ENCODE peak calls at places on chromosome 20, in four cellular contexts. Z is ovary, V is A549, P is aorta. L is an unnamed sample.

GRCh38 chr20:62258499-62259293 is 20.4 kb downstream of the OSBPL2 start:
- DNase-seq in Z (no peak), P (peak; percentile 86), V (no peak), L (no peak)

GRCh38 chr20:63377256-63378114 is 16.3 kb upstream of the CHRNA4 start:
- DNase-seq in V (no peak), Z (no peak), P (no peak), L (no peak)

GRCh38 chr20:23340524-23340923 is 10.1 kb upstream of the NXT1 start:
- DNase-seq in P (peak; percentile 83), Z (peak; percentile 45), V (peak; percentile 87), L (no peak)

GRCh38 chr20:49892260-49893216 is 22.8 kb downstream of the SPATA2 start:
- DNase-seq in Z (no peak), V (no peak), P (peak; percentile 68), L (no peak)

GRCh38 chr20:58028123-58028522 is 200.3 kb downstream of the ANKRD60 start:
- DNase-seq in Z (no peak), P (peak; percentile 73), V (no peak), L (no peak)

GRCh38 chr20:4809707-4810106 is 88.0 kb downstream of the PRND start:
- DNase-seq in Z (no peak), P (no peak), V (no peak), L (no peak)

GRCh38 chr20:32685541-32686529 is 12.1 kb upstream of the C20orf203 start:
- DNase-seq in Z (no peak), P (no peak), V (no peak), L (no peak)

GRCh38 chr20:15320941-15321340 is 983.5 kb upstream of the FLRT3 start:
- DNase-seq in V (no peak), P (no peak), Z (no peak), L (no peak)

GRCh38 chr20:14986026-14986655 is 648.7 kb upstream of the FLRT3 start:
- DNase-seq in V (peak; percentile 98), Z (no peak), P (no peak), L (peak; percentile 64)

GRCh38 chr20:62733250-62733842 is 24.7 kb downstream of the NTSR1 start:
- DNase-seq in V (no peak), P (no peak), Z (no peak), L (no peak)

GRCh38 chr20:32458061-32458836 is 100.1 kb downstream of the ASXL1 start:
- DNase-seq in Z (no peak), P (no peak), V (no peak), L (no peak)

GRCh38 chr20:57652865-57653545 is 32.8 kb upstream of the ZBP1 start:
- DNase-seq in V (no peak), Z (no peak), P (peak; percentile 72), L (no peak)

GRCh38 chr20:2748551-2749342 is 51.7 kb downstream of the CPXM1 start:
- DNase-seq in P (no peak), Z (no peak), V (no peak), L (no peak)

GRCh38 chr20:43040427-43040826 is 149.3 kb downstream of the PTPRT start:
- DNase-seq in P (no peak), V (peak; percentile 5), Z (no peak), L (no peak)

GRCh38 chr20:26169506-26169905 is 472.9 kb upstream of the ZNF337 start:
- DNase-seq in V (no peak), P (no peak), Z (no peak), L (no peak)

GRCh38 chr20:61424628-61425420 is 172.8 kb downstream of the CDH4 start:
- DNase-seq in V (no peak), P (no peak), Z (no peak), L (no peak)

GRCh38 chr20:11777861-11778570 is 139.7 kb upstream of the BTBD3 start:
- DNase-seq in P (no peak), Z (no peak), V (no peak), L (no peak)

GRCh38 chr20:34637245-34638185 is 39.4 kb downstream of the PIGU start:
- DNase-seq in Z (no peak), P (no peak), V (peak; percentile 31), L (no peak)

GRCh38 chr20:33995053-33995816 is 1.5 kb downstream of the RALY start:
- DNase-seq in V (no peak), Z (no peak), P (no peak), L (no peak)

GRCh38 chr20:46011631-46012482 is 3.1 kb downstream of the MMP9 start:
- DNase-seq in P (peak; percentile 87), V (peak; percentile 86), Z (peak; percentile 28), L (no peak)

GRCh38 chr20:40715491-40715890 is 26.5 kb upstream of the MAFB start:
- DNase-seq in Z (no peak), P (no peak), V (no peak), L (no peak)

GRCh38 chr20:40717343-40717865 is 28.4 kb upstream of the MAFB start:
- DNase-seq in Z (no peak), P (no peak), V (no peak), L (peak; percentile 16)

GRCh38 chr20:40713508-40713907 is 24.5 kb upstream of the MAFB start:
- DNase-seq in Z (no peak), V (no peak), P (no peak), L (no peak)

GRCh38 chr20:40714109-40714508 is 25.1 kb upstream of the MAFB start:
- DNase-seq in P (no peak), V (no peak), Z (no peak), L (no peak)

GRCh38 chr20:40714916-40715315 is 25.9 kb upstream of the MAFB start:
- DNase-seq in Z (no peak), V (no peak), P (no peak), L (no peak)
- H3K27ac ChIP-seq in Z (no peak overlapping the region), V (no peak overlapping the region), P (no peak overlapping the region), L (no peak overlapping the region)

DNA sequence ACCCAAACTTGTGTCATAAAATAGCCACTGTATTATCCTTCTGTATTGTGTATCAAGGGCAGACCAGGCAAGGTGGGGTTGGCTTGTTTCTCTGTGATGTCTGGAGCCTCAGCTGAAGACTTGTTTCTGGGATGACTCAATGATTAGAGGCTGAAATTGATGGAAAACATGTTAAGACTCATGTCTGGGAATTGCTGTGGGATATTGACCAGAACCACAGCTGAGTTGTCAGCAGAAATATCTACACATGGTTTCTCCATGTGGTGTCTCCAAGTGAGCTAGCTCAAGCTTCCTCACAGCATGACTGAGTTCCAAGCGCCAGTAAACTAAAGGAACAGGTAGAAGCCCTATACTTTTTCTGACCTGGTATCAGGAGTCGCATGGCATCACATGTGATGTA is 128.5 kb upstream of the SYNDIG1 start:
- DNase-seq in Z (no peak), V (no peak), P (no peak), L (peak; percentile 78)
- H3K27ac ChIP-seq in Z (no peak overlapping the region), V (no peak overlapping the region), P (no peak overlapping the region), L (peak overlapping the region; percentile 91)

GRCh38 chr20:38334016-38334415 is 12.3 kb upstream of the LBP start:
- DNase-seq in V (no peak), P (no peak), Z (no peak), L (no peak)

GRCh38 chr20:38340693-38341092 is 5.6 kb upstream of the LBP start:
- DNase-seq in Z (no peak), V (no peak), P (no peak), L (no peak)

GRCh38 chr20:38338849-38339520 is 7.3 kb upstream of the LBP start:
- DNase-seq in V (no peak), Z (no peak), P (no peak), L (no peak)

GRCh38 chr20:38339993-38340392 is 6.3 kb upstream of the LBP start:
- DNase-seq in Z (no peak), V (no peak), P (no peak), L (no peak)

DNA sequence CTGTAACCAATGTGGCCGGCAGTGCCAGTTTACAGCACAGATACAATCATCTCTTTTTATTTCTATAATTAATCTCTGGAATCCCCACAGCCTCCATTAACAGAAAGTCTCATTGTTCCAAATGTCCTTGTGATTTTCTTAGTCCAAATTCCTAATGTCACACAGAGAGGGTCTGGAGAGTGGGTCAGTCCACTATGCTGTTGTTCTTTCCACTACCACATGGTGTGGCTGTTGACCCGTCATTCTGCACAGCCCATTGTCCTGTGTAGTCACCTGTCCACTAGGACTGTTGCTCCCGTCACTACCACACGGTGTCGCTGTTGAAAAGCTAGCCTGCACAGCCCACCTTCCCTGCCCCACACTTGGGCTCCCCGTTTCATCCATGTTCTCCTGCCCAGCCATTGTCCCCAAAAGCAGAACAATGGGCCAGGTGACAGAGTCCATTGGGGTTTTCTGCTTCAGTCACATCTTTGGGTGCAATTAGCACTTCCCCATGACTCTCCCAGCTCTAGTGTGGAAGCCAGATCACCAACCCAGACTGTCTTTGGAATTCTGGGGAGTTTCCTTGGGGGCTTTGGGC is 8.6 kb upstream of the LBP start:
- DNase-seq in V (peak; percentile 84), Z (no peak), P (no peak), L (no peak)
- H3K27ac ChIP-seq in V (no peak overlapping the region), Z (no peak overlapping the region), P (no peak overlapping the region), L (no peak overlapping the region)

DNA sequence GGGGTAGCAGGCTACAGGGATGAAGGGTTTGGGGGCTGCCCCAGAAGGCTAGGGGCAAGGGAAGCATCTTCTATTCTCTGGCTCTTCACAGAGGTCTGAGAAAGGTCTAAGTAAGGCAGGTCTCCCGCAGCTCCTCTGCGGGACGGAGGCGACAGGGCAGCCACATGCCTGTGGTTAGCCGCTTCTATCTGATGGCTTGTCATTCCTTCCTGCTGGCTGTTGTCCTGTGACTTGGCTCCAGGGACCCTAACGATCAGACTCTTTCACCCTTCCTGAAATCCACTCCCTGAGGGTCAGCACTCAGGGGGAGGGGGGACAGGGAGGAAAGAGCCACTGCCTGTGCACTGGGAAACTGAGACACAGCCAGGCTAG is 673 bp downstream of the CST7 start:
- DNase-seq in V (no peak), P (no peak), Z (no peak), L (no peak)
- H3K27ac ChIP-seq in V (no peak overlapping the region), P (no peak overlapping the region), Z (no peak overlapping the region), L (no peak overlapping the region)

GRCh38 chr20:8131598-8132014 is 460 bp upstream of the PLCB1 start:
- DNase-seq in P (no peak), V (no peak), Z (no peak), L (no peak)
- H3K27ac ChIP-seq in P (no peak overlapping the region), V (no peak overlapping the region), Z (no peak overlapping the region), L (no peak overlapping the region)

DNA sequence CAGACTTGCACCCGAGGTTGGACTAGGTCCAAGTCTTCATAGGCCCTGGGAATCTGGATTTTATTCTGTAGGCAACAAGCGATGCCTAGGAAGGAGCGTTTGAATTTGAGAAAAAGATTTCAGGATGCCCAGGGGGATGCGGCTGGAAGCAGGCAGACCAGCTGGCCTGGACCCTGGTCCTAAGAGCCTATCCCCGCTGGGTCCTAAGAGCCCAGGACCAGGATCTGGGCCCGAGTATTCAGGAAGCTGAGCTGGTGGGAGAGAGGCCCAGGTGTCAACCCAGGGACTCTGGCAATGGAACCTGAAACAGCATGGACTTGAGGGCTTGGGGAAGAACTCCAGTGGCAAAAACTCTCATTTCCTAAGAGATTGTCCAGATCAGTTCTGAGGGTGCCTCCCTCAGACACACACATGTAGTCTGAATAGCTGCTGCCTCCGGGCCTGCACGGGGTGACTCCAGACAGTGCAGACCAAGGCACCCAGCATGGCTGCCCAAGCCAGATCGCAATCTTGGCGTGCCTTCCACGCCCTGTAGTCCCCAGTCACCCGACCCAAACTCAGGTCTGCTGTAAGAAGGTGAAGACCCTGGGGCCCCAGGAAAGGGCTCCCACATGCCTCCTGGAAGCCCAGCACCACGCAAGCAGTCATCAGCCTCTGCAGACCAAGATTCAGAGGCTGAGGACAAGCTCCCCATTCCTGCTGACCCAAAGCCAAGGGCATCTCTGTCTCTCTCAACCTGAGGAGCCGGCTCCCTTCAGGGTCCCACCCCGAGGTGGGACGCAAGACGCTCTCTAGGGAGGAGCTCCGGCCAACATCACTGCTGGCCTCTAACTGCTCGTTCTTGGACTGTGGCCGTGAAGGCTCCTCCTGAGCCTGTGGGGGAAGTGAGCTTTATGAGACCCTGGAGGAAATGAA is 34.4 kb downstream of the RRBP1 start:
- DNase-seq in Z (peak; percentile 22), P (peak; percentile 65), V (no peak), L (no peak)
- H3K27ac ChIP-seq in Z (no peak overlapping the region), P (no peak overlapping the region), V (no peak overlapping the region), L (no peak overlapping the region)

GRCh38 chr20:20085812-20086211 is 33.5 kb downstream of the CFAP61 start:
- DNase-seq in V (no peak), Z (no peak), P (no peak), L (peak; percentile 52)
- H3K27ac ChIP-seq in V (no peak overlapping the region), Z (no peak overlapping the region), P (no peak overlapping the region), L (peak overlapping the region; percentile 39)

L was measured in epithelial cell of prostate.